ENCODE peak calls at places on chromosomes 5 and 9, in five cellular contexts. W is SK-N-SH, U is GM12878, C is HepG2, D is K562. E is an unnamed sample.
A peak's percentile ranks its signal among the peaks of the same experiment; 100 is the strongest.

GRCh38 chr5:5418764-5419163 is 3.7 kb upstream of the ICE1 start:
- DNase-seq in W (no peak), U (no peak), C (no peak), D (no peak), E (no peak)

GRCh38 chr5:161058751-161059150 is 206.7 kb upstream of the ATP10B start:
- DNase-seq in W (no peak), U (no peak), C (no peak), D (no peak), E (no peak)

GRCh38 chr5:168706655-168707069 is 127.5 kb upstream of the PANK3 start:
- DNase-seq in W (peak; percentile 43), U (no peak), C (peak; percentile 25), D (no peak), E (peak; percentile 7)

GRCh38 chr9:138103824-138104206 is 226.2 kb downstream of the CACNA1B start:
- DNase-seq in W (no peak), U (no peak), C (no peak), D (no peak), E (no peak)

GRCh38 chr9:70258692-70259511 is at the start of gene SMC5:
- DNase-seq in W (peak; percentile 95), U (peak; percentile 80), C (peak; percentile 80), D (peak; percentile 80), E (peak; percentile 82)

GRCh38 chr5:61279725-61280124 is 52.3 kb upstream of the ZSWIM6 start:
- DNase-seq in W (no peak), U (no peak), C (no peak), D (no peak), E (no peak)

GRCh38 chr9:89808076-89808701 is 203.4 kb downstream of the GADD45G start:
- DNase-seq in W (peak; percentile 56), U (no peak), C (no peak), D (no peak), E (no peak)

GRCh38 chr5:92849798-92850197 is 731.2 kb downstream of the NR2F1-AS1 start:
- DNase-seq in W (no peak), U (no peak), C (no peak), D (no peak), E (no peak)

GRCh38 chr9:137437691-137438590 is 3.2 kb downstream of the ENTPD8 start:
- DNase-seq in W (peak; percentile 21), U (no peak), C (no peak), D (no peak), E (no peak)

GRCh38 chr9:27154923-27155322 is 45.9 kb downstream of the TEK start:
- DNase-seq in W (no peak), U (no peak), C (no peak), D (no peak), E (no peak)

GRCh38 chr5:115079934-115080623 is 89.6 kb downstream of the TRIM36 start:
- DNase-seq in W (no peak), U (no peak), C (no peak), D (no peak), E (no peak)

GRCh38 chr5:58314356-58315045 is 145.4 kb downstream of the PLK2 start:
- DNase-seq in W (no peak), U (no peak), C (no peak), D (no peak), E (no peak)

GRCh38 chr5:80346055-80346454 is 26.3 kb downstream of the SPZ1 start:
- DNase-seq in W (peak; percentile 47), U (no peak), C (peak; percentile 44), D (peak; percentile 14), E (peak; percentile 48)

GRCh38 chr5:172379481-172379880 is 74.8 kb downstream of the SH3PXD2B start:
- DNase-seq in W (no peak), U (no peak), C (no peak), D (no peak), E (no peak)

GRCh38 chr9:137685035-137685885 is 66.5 kb downstream of the EHMT1 start:
- DNase-seq in W (no peak), U (no peak), C (no peak), D (peak; percentile 38), E (no peak)

GRCh38 chr9:71094708-71095251 is 26.6 kb downstream of the TRPM3 start:
- DNase-seq in W (no peak), U (no peak), C (peak; percentile 21), D (no peak), E (no peak)

GRCh38 chr9:35703906-35704672 is 14.4 kb upstream of the TPM2 start:
- DNase-seq in W (no peak), U (no peak), C (no peak), D (no peak), E (no peak)

GRCh38 chr9:109253637-109254284 is 67.1 kb downstream of the EPB41L4B start:
- DNase-seq in W (no peak), U (no peak), C (no peak), D (no peak), E (peak; percentile 64)

GRCh38 chr9:109253241-109253636 is 67.6 kb downstream of the EPB41L4B start:
- DNase-seq in W (no peak), U (no peak), C (no peak), D (no peak), E (no peak)

GRCh38 chr9:109255394-109255793 is 65.5 kb downstream of the EPB41L4B start:
- DNase-seq in W (no peak), U (no peak), C (no peak), D (no peak), E (no peak)

GRCh38 chr9:109252291-109252690 is 68.6 kb downstream of the EPB41L4B start:
- DNase-seq in W (no peak), U (no peak), C (no peak), D (no peak), E (no peak)

DNA sequence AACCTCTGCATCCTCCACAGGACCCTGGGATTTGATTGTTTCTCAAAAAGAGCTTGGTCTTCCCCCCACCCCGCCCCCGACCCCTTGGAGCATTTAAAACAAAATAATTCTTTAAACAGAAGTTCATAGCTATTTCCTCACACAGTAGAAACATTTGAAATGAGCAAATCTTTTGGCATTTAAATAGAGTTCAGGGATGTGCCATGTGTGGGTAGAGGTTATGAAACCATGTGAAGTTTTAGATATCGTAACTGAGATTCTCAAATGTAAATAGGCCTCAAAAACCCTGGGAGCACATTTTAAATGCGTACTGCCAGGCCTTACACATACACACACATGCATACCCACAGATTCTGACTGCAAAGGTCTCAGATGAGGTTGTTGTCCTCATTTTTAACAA is 66.5 kb downstream of the EPB41L4B start:
- DNase-seq in W (no peak), U (no peak), C (no peak), D (no peak), E (no peak)
- TF ChIP-seq REST in W (no peak), U (no peak), C (no peak), D (no peak), E (no peak)

DNA sequence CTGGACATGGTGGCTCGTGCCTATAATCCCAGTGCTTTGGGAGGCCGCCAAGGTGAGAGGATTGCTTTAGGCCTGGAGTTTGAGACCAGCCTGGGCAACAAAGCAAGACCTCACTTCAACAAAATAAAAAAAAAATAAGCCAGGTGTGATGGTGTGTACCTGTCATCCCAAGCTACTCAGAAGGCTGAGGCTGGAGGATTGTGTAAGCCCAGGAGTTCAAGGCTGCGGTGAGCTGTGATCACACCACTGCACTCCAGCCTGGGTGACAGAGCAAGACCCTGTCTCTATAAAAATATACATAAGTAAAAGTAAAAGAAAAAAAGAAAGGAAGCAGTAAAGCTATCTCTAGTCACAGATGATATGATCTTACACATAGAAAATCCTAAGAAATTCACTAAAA is 59.5 kb upstream of the SYNPO start:
- DNase-seq in W (no peak), U (no peak), C (no peak), D (no peak), E (no peak)
- TF ChIP-seq RAD21 in W (no peak), U (no peak), C (no peak), D (no peak), E (no peak)

DNA sequence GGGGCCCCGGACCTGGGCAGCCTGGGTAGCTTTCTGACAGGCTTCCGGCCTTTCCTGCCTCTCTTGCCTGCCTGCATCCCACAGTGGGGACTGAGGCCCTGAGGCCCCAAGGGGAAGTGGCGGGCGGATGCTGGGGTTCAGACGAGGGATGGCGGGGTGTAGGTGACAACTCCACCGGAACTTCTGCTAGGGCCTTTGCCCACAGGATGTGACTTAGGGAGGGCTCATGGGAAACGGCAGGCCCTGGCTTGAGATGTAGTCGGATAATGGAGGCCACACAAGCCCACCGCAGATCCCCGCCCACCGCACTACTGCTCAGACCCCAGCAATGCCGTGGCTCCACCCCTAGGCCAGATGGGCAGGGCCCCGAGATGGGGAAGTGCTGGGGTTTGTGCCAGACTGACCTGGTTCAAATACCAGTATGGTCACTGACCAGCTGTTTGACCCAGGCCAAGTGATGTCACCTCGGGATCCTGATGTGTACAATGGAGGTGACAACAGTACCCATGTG is 2.7 kb upstream of the CDK9 start:
- DNase-seq in W (no peak), U (peak; percentile 73), C (no peak), D (no peak), E (no peak)
- TF ChIP-seq SIN3A in W (no peak), U (no peak), C (no peak), D (no peak), E (no peak)

GRCh38 chr9:93107151-93107824 is 11.3 kb downstream of the CARD19 start:
- DNase-seq in W (no peak), U (no peak), C (no peak), D (no peak), E (no peak)
- TF ChIP-seq REST in W (no peak), U (no peak), C (no peak), D (no peak), E (no peak)

GRCh38 chr9:136093995-136094881 is 851 bp downstream of the NACC2 start:
- DNase-seq in W (peak; percentile 78), U (no peak), C (peak; percentile 72), D (peak; percentile 87), E (peak; percentile 32)

GRCh38 chr9:136095495-136096058 is 488 bp upstream of the NACC2 start:
- DNase-seq in W (peak; percentile 81), U (no peak), C (no peak), D (peak; percentile 74), E (no peak)

GRCh38 chr9:136096505-136097001 is 1.5 kb upstream of the NACC2 start:
- DNase-seq in W (no peak), U (no peak), C (no peak), D (no peak), E (no peak)

GRCh38 chr9:136093331-136093986 is 1.6 kb downstream of the NACC2 start:
- DNase-seq in W (peak; percentile 69), U (no peak), C (no peak), D (peak; percentile 67), E (no peak)

GRCh38 chr9:136095028-136095494 is at the start of gene NACC2:
- DNase-seq in W (peak; percentile 85), U (no peak), C (no peak), D (peak; percentile 75), E (no peak)
- TF ChIP-seq RAD21 in W (no peak), U (no peak), C (no peak), D (no peak), E (no peak)

GRCh38 chr9:2502760-2503159 is 118.8 kb upstream of the VLDLR start:
- DNase-seq in W (no peak), U (no peak), C (no peak), D (no peak), E (no peak)
- TF ChIP-seq SIN3A in W (no peak), U (no peak), C (no peak), D (no peak), E (no peak)

GRCh38 chr5:175657593-175658271 is at the start of gene HRH2:
- DNase-seq in W (peak; percentile 76), U (no peak), C (no peak), D (no peak), E (no peak)
- TF ChIP-seq REST in W (no peak), U (no peak), C (no peak), D (no peak), E (no peak)

GRCh38 chr9:675697-676370 is 165.7 kb upstream of the DMRT1 start:
- DNase-seq in W (no peak), U (no peak), C (no peak), D (no peak), E (no peak)
- TF ChIP-seq RAD21 in W (no peak), U (no peak), C (no peak), D (no peak), E (no peak)

GRCh38 chr5:35129921-35130485 is 82.3 kb upstream of the AGXT2 start:
- DNase-seq in W (no peak), U (peak; percentile 15), C (no peak), D (no peak), E (no peak)
- TF ChIP-seq SIN3A in W (no peak), U (no peak), C (no peak), D (no peak), E (no peak)

E was measured in HCT116.